ENCODE peak calls at places on chromosomes 7 and 10, in six cellular contexts. One of them, this sample, is unnamed.

GRCh38 chr7:102050864-102051460 is 233.5 kb downstream of the CUX1 start:
- DNase-seq in hypothalamus: no peak
- DNase-seq in T-helper 9 cell: no peak
- DNase-seq in tibial artery: no peak
- DNase-seq in uterus: no peak
- DNase-seq in mesendoderm: no peak
- DNase-seq in this sample: no peak

GRCh38 chr7:116269466-116269865 is 59.1 kb downstream of the TES start:
- DNase-seq in hypothalamus: no peak
- DNase-seq in T-helper 9 cell: no peak
- DNase-seq in tibial artery: no peak
- DNase-seq in uterus: no peak
- DNase-seq in mesendoderm: no peak
- DNase-seq in this sample: no peak

GRCh38 chr7:144484445-144484844 is 81.0 kb upstream of the NOBOX start:
- DNase-seq in hypothalamus: no peak
- DNase-seq in T-helper 9 cell: no peak
- DNase-seq in tibial artery: no peak
- DNase-seq in uterus: no peak
- DNase-seq in mesendoderm: no peak
- DNase-seq in this sample: no peak

GRCh38 chr7:92813390-92814024 is 22.9 kb downstream of the CDK6 start:
- DNase-seq in hypothalamus: no peak
- DNase-seq in T-helper 9 cell: no peak
- DNase-seq in tibial artery: no peak
- DNase-seq in uterus: no peak
- DNase-seq in mesendoderm: no peak
- DNase-seq in this sample: no peak

GRCh38 chr10:124206616-124207015 is 113.2 kb upstream of the CHST15 start:
- DNase-seq in hypothalamus: no peak
- DNase-seq in T-helper 9 cell: no peak
- DNase-seq in tibial artery: no peak
- DNase-seq in uterus: no peak
- DNase-seq in mesendoderm: no peak
- DNase-seq in this sample: no peak

GRCh38 chr10:94630017-94630688 is 53.4 kb upstream of the CYP2C18 start:
- DNase-seq in hypothalamus: no peak
- DNase-seq in T-helper 9 cell: no peak
- DNase-seq in tibial artery: no peak
- DNase-seq in uterus: no peak
- DNase-seq in mesendoderm: peak
- DNase-seq in this sample: no peak

GRCh38 chr7:99409814-99410213 is 1.0 kb downstream of the BUD31 start:
- DNase-seq in hypothalamus: no peak
- DNase-seq in T-helper 9 cell: no peak
- DNase-seq in tibial artery: no peak
- DNase-seq in uterus: no peak
- DNase-seq in mesendoderm: no peak
- DNase-seq in this sample: no peak

GRCh38 chr10:19775286-19775685 is 40.9 kb upstream of the PLXDC2 start:
- DNase-seq in hypothalamus: no peak
- DNase-seq in T-helper 9 cell: no peak
- DNase-seq in tibial artery: no peak
- DNase-seq in uterus: no peak
- DNase-seq in mesendoderm: peak
- DNase-seq in this sample: no peak

GRCh38 chr7:157002819-157003421 is 7.5 kb downstream of the MNX1 start:
- DNase-seq in hypothalamus: no peak
- DNase-seq in T-helper 9 cell: no peak
- DNase-seq in tibial artery: peak
- DNase-seq in uterus: no peak
- DNase-seq in mesendoderm: peak
- DNase-seq in this sample: no peak

GRCh38 chr7:68984331-68984730 is 613.9 kb upstream of the AUTS2 start:
- DNase-seq in hypothalamus: no peak
- DNase-seq in T-helper 9 cell: no peak
- DNase-seq in tibial artery: no peak
- DNase-seq in uterus: no peak
- DNase-seq in mesendoderm: no peak
- DNase-seq in this sample: no peak

GRCh38 chr7:121153995-121154394 is 165.5 kb downstream of the CPED1 start:
- DNase-seq in hypothalamus: no peak
- DNase-seq in T-helper 9 cell: no peak
- DNase-seq in tibial artery: no peak
- DNase-seq in uterus: no peak
- DNase-seq in mesendoderm: no peak
- DNase-seq in this sample: no peak

GRCh38 chr10:1938317-1938716 is 201.0 kb upstream of the ADARB2 start:
- DNase-seq in hypothalamus: no peak
- DNase-seq in T-helper 9 cell: no peak
- DNase-seq in tibial artery: no peak
- DNase-seq in uterus: no peak
- DNase-seq in mesendoderm: no peak
- DNase-seq in this sample: peak

GRCh38 chr7:107115114-107115513 is 53.7 kb upstream of the HBP1 start:
- DNase-seq in hypothalamus: no peak
- DNase-seq in T-helper 9 cell: no peak
- DNase-seq in tibial artery: no peak
- DNase-seq in uterus: no peak
- DNase-seq in mesendoderm: no peak
- DNase-seq in this sample: no peak

This sample was measured in effector memory CD4-positive, alpha-beta T cell.